ENCODE peak calls at places on chromosomes 1 and 21, in six cellular contexts. P is HS-5; O is activated T-helper 2 cell treated with anti-CD3 and anti-CD28 coated beads, Interferon-gamma antibody, Interleukin-2, Interleukin-4, amounts not matched to agents 10 μg/mL and 5 μg/mL and 100 μg/mL, durations not matched to agents 14 hours and 24 hours and 36 hours; N is A549; U is fibroblast of lung; F is substantia nigra. S is an unnamed sample.

GRCh38 chr1:38068980-38069340 is 22.4 kb upstream of the POU3F1 start:
- DNase-seq in P (no peak), O (no peak), N (no peak), U (no peak), F (no peak), S (no peak)

GRCh38 chr1:178566187-178566586 is 53.3 kb downstream of the TEX35 start:
- DNase-seq in P (no peak), O (no peak), N (no peak), U (no peak), F (no peak), S (no peak)

GRCh38 chr1:224564491-224565084 is 51.5 kb upstream of the CNIH3 start:
- DNase-seq in P (no peak), O (no peak), N (no peak), U (no peak), F (no peak), S (no peak)

GRCh38 chr1:155083865-155084721 is 5.5 kb downstream of the EFNA3 start:
- DNase-seq in P (no peak), O (no peak), N (no peak), U (peak), F (no peak), S (no peak)

GRCh38 chr1:214429951-214430742 is 121.3 kb downstream of the PTPN14 start:
- DNase-seq in P (no peak), O (no peak), N (no peak), U (peak), F (no peak), S (no peak)

GRCh38 chr1:24996983-24997893 is 67.2 kb upstream of the RUNX3 start:
- DNase-seq in P (no peak), O (no peak), N (no peak), U (no peak), F (no peak), S (no peak)

GRCh38 chr1:247415423-247416361 is at the start of gene NLRP3:
- DNase-seq in P (no peak), O (peak), N (no peak), U (no peak), F (no peak), S (peak)

GRCh38 chr1:218739426-218739825 is 394.3 kb downstream of the TGFB2 start:
- DNase-seq in P (no peak), O (no peak), N (no peak), U (peak), F (no peak), S (no peak)

GRCh38 chr1:22825790-22826189 is 115.2 kb downstream of the EPHB2 start:
- DNase-seq in P (no peak), O (no peak), N (no peak), U (no peak), F (no peak), S (no peak)

GRCh38 chr1:109199710-109200109 is 14.0 kb upstream of the SARS1 start:
- DNase-seq in P (no peak), O (no peak), N (no peak), U (no peak), F (no peak), S (no peak)

GRCh38 chr1:185998391-185998790 is 264.2 kb downstream of the HMCN1 start:
- DNase-seq in P (no peak), O (no peak), N (no peak), U (no peak), F (no peak), S (no peak)

GRCh38 chr1:20080441-20081330 is 10.7 kb downstream of the PLA2G5 start:
- DNase-seq in P (no peak), O (no peak), N (no peak), U (no peak), F (no peak), S (peak)

GRCh38 chr1:240737761-240738265 is 125.9 kb upstream of the GREM2 start:
- DNase-seq in P (no peak), O (no peak), N (no peak), U (no peak), F (no peak), S (no peak)

GRCh38 chr21:35511298-35512162 is 462.4 kb upstream of the RUNX1 start:
- DNase-seq in P (no peak), O (no peak), N (no peak), U (peak), F (no peak), S (no peak)

GRCh38 chr1:18350783-18351182 is 129.9 kb upstream of the KLHDC7A start:
- DNase-seq in P (no peak), O (no peak), N (no peak), U (no peak), F (no peak), S (no peak)

GRCh38 chr1:16978589-16979474 is 1.6 kb downstream of the MFAP2 start:
- DNase-seq in P (peak), O (no peak), N (no peak), U (peak), F (no peak), S (no peak)

GRCh38 chr1:51729824-51730284 is 113.0 kb downstream of the OSBPL9 start:
- DNase-seq in P (no peak), O (no peak), N (peak), U (no peak), F (no peak), S (no peak)